ENCODE peak calls at places on chromosomes 7 and 10, in four cellular contexts. B is SK-N-SH, N is left lung, G is heart left ventricle. A is an unnamed sample. For H3K27me3, the result is how much of the 10 kb centered on the place peaks cover.

GRCh38 chr7:102215706-102216105 is 71.0 kb upstream of the SH2B2 start:
- DNase-seq in B (peak), N (no peak), G (no peak), A (no peak)

GRCh38 chr10:13788320-13788600 is 201.5 kb downstream of the PRPF18 start:
- DNase-seq in B (no peak), N (no peak), G (no peak), A (no peak)

GRCh38 chr7:40298421-40298820 is 163.6 kb downstream of the SUGCT start:
- DNase-seq in B (no peak), G (no peak), N (no peak), A (no peak)

GRCh38 chr10:133307776-133308430 is 769 bp downstream of the TUBGCP2 start:
- DNase-seq in G (peak), B (peak), N (peak), A (peak)

GRCh38 chr7:40763319-40764287 is 628.8 kb downstream of the SUGCT start:
- DNase-seq in N (no peak), G (no peak), B (peak), A (no peak)

GRCh38 chr7:81162771-81163525 is 244.1 kb upstream of the SEMA3C start:
- DNase-seq in N (no peak), B (no peak), G (no peak), A (no peak)

GRCh38 chr7:29684787-29685650 is 121.3 kb upstream of the WIPF3 start:
- DNase-seq in B (peak), N (peak), G (peak), A (peak)

GRCh38 chr10:822661-823367 is 108.7 kb downstream of the LARP4B start:
- DNase-seq in N (no peak), B (no peak), G (no peak), A (no peak)

GRCh38 chr7:111041577-111041976 is 49.4 kb upstream of the LRRN3 start:
- DNase-seq in B (no peak), N (no peak), G (no peak), A (no peak)

GRCh38 chr10:133357293-133358151 is at the start of gene FUOM:
- DNase-seq in G (peak), N (peak), B (peak), A (peak)

GRCh38 chr7:120915314-120915713 is 35.3 kb upstream of the ING3 start:
- DNase-seq in G (no peak), N (no peak), B (no peak), A (no peak)

GRCh38 chr10:89215511-89215910 is 8.4 kb upstream of the CH25H start:
- DNase-seq in B (no peak), N (no peak), G (no peak), A (no peak)

GRCh38 chr7:131753620-131754222 is 197.3 kb upstream of the PODXL start:
- DNase-seq in N (no peak), B (peak), G (no peak), A (no peak)

GRCh38 chr7:55474944-55475911 is 97.1 kb downstream of the VOPP1 start:
- DNase-seq in B (no peak), N (no peak), G (no peak), A (no peak)

GRCh38 chr7:100215895-100216294 is 3.9 kb upstream of the PVRIG start:
- DNase-seq in G (peak), N (no peak), B (no peak), A (no peak)

GRCh38 chr10:122515022-122515424 is 45.5 kb upstream of the DMBT1 start:
- DNase-seq in G (no peak), B (no peak), N (no peak), A (no peak)

GRCh38 chr7:130886438-130887135 is 152.6 kb upstream of the KLF14 start:
- DNase-seq in B (no peak), N (no peak), G (no peak), A (peak)

GRCh38 chr10:101323495-101323894 is 30.5 kb upstream of the BTRC start:
- DNase-seq in B (no peak), N (no peak), G (no peak), A (no peak)

GRCh38 chr10:14382022-14382421 is 51.3 kb upstream of the FRMD4A start:
- DNase-seq in G (no peak), N (no peak), B (no peak), A (no peak)

GRCh38 chr7:148611692-148612091 is 21.1 kb downstream of the C7orf33 start:
- DNase-seq in B (no peak), N (no peak), G (no peak), A (no peak)

GRCh38 chr10:114623661-114624294 is 34.3 kb downstream of the ABLIM1 start:
- DNase-seq in B (no peak), G (no peak), N (no peak), A (no peak)

GRCh38 chr10:338176-339037 is 203.2 kb downstream of the ZMYND11 start:
- DNase-seq in G (no peak), B (no peak), N (no peak), A (no peak)

GRCh38 chr10:110395350-110396283 is 90.9 kb upstream of the SMNDC1 start:
- DNase-seq in B (no peak), N (no peak), G (no peak), A (no peak)

GRCh38 chr10:48639646-48640045 is 34.8 kb upstream of the ARHGAP22 start:
- DNase-seq in N (no peak), B (no peak), G (no peak), A (no peak)

GRCh38 chr7:143258830-143259229 is 4.4 kb upstream of the GSTK1 start:
- DNase-seq in G (no peak), B (no peak), N (no peak), A (no peak)

GRCh38 chr7:70788276-70788675 is 343.7 kb upstream of the GALNT17 start:
- DNase-seq in N (no peak), B (peak), G (no peak), A (no peak)

GRCh38 chr7:100506356-100506930 is 22.7 kb downstream of the NYAP1 start:
- DNase-seq in N (no peak), B (peak), G (no peak), A (no peak)

GRCh38 chr7:35760082-35760770 is 40.6 kb upstream of the SEPTIN7 start:
- DNase-seq in B (no peak), G (no peak), N (no peak), A (no peak)

GRCh38 chr10:131260452-131261211 is 50.9 kb downstream of the TCERG1L start:
- DNase-seq in N (no peak), G (no peak), B (no peak), A (peak)

GRCh38 chr10:70146489-70147488 is at the start of gene TYSND1:
- DNase-seq in G (peak), N (peak), B (peak), A (peak)

GRCh38 chr7:105480931-105481330 is 41.1 kb downstream of the PUS7 start:
- DNase-seq in N (no peak), G (no peak), B (no peak), A (no peak)

GRCh38 chr7:156019308-156019707 is 207.0 kb upstream of the SHH start:
- DNase-seq in B (no peak), N (no peak), G (no peak), A (no peak)

GRCh38 chr7:156021476-156021875 is 209.2 kb upstream of the SHH start:
- DNase-seq in N (no peak), B (no peak), G (no peak), A (no peak)

GRCh38 chr7:156017916-156018700 is 205.8 kb upstream of the SHH start:
- DNase-seq in N (peak), G (no peak), B (no peak), A (no peak)

GRCh38 chr7:156020566-156020965 is 208.3 kb upstream of the SHH start:
- DNase-seq in N (no peak), G (no peak), B (no peak), A (no peak)

DNA sequence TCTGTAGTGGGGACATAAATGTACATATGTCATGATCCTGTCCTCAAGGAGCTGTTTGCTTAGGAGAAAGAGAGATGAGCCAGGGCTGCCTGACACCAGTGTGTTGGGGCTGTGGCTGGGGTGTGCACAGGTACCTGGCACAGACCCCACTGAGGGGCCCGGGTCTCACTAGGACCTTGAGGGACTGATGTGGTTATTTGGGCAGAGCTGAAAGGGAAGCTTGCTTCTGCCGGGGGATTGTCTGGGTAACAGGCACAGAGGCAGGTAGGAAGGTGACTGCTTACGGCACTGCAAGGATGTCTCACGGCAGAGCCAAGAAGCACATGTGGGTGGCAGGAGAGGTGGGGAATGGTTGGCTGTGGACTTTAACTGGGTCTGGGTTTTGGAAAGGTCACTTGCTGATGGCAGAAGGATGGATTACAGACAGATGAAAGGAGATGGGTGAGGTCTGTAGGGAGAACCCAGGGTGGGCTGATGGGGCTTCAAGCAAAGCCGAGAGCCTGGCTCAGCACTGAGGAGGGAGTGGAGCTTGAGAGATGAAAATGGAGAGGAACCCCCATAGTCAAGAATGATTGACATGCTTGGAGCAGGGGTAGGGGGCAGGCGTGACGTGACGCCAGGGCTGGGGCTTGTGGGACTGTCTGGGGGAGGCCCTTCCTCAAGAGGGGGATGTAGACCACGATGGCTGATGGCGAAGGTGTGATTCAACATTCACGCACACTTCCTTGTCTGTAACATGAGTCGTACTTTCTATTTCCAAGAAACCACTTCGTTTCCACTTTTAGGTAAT is 207.7 kb upstream of the SHH start:
- DNase-seq in N (peak), B (no peak), G (no peak), A (no peak)
- H3K4me3 ChIP-seq in N (no peak), B (no peak), G (no peak), A (no peak)

GRCh38 chr7:149772236-149772820 is 1.1 kb downstream of the ZNF467 start:
- DNase-seq in G (peak), B (peak), N (peak), A (peak)
- H3K27me3 ChIP-seq in G (under half), B (under half), N (under half), A (under half)

DNA sequence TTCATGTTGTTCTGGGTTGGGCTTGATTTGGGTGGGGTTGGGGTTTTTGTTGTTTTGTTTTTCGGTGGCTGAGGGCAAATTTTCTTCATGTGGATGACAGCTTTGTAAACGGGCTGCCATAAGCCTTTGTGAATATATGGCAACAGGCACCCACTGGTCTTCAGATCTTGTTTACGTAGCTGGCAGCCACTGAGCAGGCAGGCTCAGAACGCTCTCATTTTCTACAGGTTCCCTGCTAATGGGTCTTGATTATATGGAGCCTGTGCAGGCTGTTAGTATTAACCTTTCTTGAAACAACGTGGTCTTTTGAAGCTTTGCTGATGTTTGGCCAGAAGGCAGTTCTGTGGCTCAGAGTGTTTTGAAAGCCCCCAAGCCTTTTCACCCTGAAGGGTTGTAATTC is 199.7 kb downstream of the TNS3 start:
- DNase-seq in G (no peak), N (no peak), B (no peak), A (no peak)
- H3K4me3 ChIP-seq in G (no peak), N (no peak), B (no peak), A (no peak)

DNA sequence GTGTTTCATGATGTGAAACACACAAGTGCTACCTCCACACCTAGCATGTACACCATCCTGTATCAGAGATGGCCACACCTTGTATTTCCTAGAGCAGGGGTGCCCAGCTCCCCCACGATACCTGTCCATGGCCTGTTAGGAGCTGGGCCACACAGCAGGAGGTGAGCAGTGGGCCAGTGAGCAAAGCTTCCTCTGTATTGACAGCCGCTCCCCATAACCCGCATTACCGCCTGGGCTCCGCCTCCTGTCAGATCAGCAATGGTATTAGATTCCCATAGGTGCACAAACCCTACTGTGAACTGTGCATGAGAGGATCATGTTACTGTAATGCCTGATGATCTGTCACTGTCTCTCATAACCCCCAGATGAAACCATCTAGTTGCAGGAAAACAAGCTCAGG is 145.6 kb upstream of the RNF32 start:
- DNase-seq in N (no peak), B (no peak), G (no peak), A (no peak)
- H3K27me3 ChIP-seq in N (under half), B (under half), G (under half), A (under half)

GRCh38 chr7:95397381-95397780 is 1.2 kb upstream of the PON3 start:
- DNase-seq in B (no peak), G (no peak), N (no peak), A (no peak)

GRCh38 chr7:95396136-95397032 is at the start of gene PON3:
- DNase-seq in N (peak), B (no peak), G (peak), A (peak)

GRCh38 chr7:95398155-95398940 is 2.2 kb upstream of the PON3 start:
- DNase-seq in G (no peak), N (no peak), B (no peak), A (no peak)

GRCh38 chr7:95394370-95394769 is 1.8 kb downstream of the PON3 start:
- DNase-seq in G (no peak), N (no peak), B (no peak), A (no peak)

DNA sequence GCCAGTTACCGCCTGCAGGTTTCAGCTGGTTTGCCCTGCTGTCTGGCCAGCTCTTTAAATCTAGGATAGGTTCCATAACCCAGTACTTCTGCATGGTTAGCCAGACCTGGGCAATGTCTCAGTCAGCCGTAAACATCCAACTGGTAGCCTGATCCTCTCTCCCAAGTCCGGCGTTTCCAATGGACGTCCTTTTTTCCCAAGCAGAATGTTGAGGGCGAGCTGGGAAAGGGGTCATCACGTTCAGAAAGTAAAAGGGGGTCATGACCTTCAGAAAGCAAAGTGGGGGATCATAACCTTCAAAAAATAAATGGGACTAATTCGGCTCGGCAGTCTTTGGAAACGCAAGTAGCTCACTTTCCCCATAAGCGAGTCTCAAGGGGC is 430 bp downstream of the PON3 start:
- DNase-seq in G (no peak), B (no peak), N (no peak), A (no peak)
- H3K4me3 ChIP-seq in G (peak), B (no peak), N (peak), A (peak)

DNA sequence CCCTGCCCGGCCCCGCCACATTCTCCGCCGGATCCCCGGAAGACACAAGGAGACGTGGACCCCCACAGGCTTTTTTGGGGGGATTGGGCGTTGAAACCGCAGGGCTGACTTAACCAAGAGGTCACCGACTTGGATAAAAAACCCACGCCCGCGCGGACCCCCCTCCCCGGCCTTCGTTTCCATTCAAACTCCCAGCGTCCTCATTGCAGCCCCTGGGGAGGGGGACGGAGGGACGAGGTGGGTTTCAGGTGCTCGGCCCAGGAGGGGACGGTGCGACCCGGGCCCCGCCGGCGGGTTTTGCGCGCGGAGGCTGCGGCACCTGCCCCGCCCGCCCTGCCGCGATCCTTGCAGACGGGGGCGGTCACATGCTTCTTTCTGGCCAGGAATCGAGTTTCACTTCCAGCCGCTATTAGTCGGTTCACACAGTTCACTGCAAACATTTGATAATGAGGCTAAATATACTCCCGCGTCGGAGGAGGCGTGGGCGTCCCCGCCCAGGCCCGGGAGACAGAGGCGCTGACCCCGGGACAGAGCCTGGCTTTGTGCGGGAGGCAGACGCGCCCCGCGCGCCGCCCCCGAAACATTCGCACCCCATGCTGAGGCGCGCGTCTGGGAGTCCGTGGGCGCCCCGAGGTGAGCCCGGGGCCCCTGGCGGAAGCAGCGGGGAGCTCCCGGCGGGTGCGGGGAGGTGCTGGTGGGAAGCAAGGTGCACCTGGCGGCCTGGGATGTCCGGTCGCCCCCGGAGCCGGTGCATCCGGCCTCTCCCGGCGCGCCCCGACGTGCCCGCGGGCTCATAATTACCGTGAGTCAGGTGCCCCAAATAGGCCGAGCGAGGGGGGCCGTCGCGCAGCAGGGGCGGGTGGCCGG is 2.7 kb upstream of the PDGFA start:
- DNase-seq in B (no peak), G (peak), N (peak), A (no peak)
- H3K27me3 ChIP-seq in B (under half), G (under half), N (under half), A (under half)

GRCh38 chr10:8052344-8052969 is 2.0 kb upstream of the GATA3 start:
- DNase-seq in G (no peak), N (no peak), B (no peak), A (no peak)
- H3K4me3 ChIP-seq in G (no peak), N (no peak), B (peak), A (no peak)

A was measured in lower lobe of right lung.